ENCODE peak calls at places on chromosomes 6 and 20, in four cellular contexts. Q is psoas muscle; I is CD8-positive, alpha-beta memory T cell; X is mesenchymal stem cell. B is an unnamed sample.
A peak's percentile ranks its signal among the peaks of the same experiment; 100 is the strongest.

GRCh38 chr6:151877458-151877857 is 70.0 kb downstream of the ESR1 start:
- DNase-seq in Q (no peak), X (no peak), I (no peak), B (no peak)

GRCh38 chr6:5942591-5942990 is 64.1 kb downstream of the NRN1 start:
- DNase-seq in X (no peak), Q (no peak), I (no peak), B (no peak)

GRCh38 chr6:99253271-99253670 is 96.2 kb downstream of the FAXC start:
- DNase-seq in X (no peak), I (no peak), Q (no peak), B (no peak)

GRCh38 chr6:99344289-99344688 is 5.2 kb downstream of the FAXC start:
- DNase-seq in Q (no peak), X (peak; percentile 22), I (no peak), B (peak; percentile 90)

GRCh38 chr6:39451831-39452230 is 129.3 kb upstream of the KCNK16 start:
- DNase-seq in X (no peak), I (no peak), Q (no peak), B (no peak)

GRCh38 chr20:43977962-43978361 is 63.3 kb downstream of the TOX2 start:
- DNase-seq in X (no peak), I (no peak), Q (no peak), B (no peak)

GRCh38 chr20:1870792-1871550 is 24.2 kb upstream of the SIRPA start:
- DNase-seq in X (no peak), Q (no peak), I (no peak), B (no peak)

GRCh38 chr6:90583179-90583578 is 3.7 kb downstream of the MAP3K7 start:
- DNase-seq in X (peak; percentile 18), I (no peak), Q (no peak), B (no peak)

GRCh38 chr20:5002077-5002413 is 735 bp upstream of the SLC23A2 start:
- DNase-seq in X (no peak), Q (no peak), I (no peak), B (no peak)

GRCh38 chr20:539848-540247 is 3.7 kb downstream of the CSNK2A1 start:
- DNase-seq in I (no peak), Q (no peak), X (peak; percentile 73), B (peak; percentile 13)

GRCh38 chr20:10573273-10573950 is 100.4 kb downstream of the JAG1 start:
- DNase-seq in I (no peak), Q (no peak), X (no peak), B (peak; percentile 72)

GRCh38 chr6:139457482-139457881 is 83.0 kb upstream of the CITED2 start:
- DNase-seq in Q (no peak), I (no peak), X (no peak), B (no peak)

GRCh38 chr6:45966340-45966739 is 49.3 kb downstream of the CLIC5 start:
- DNase-seq in I (no peak), X (no peak), Q (no peak), B (peak; percentile 75)

GRCh38 chr6:129717287-129717686 is 7.3 kb upstream of the ARHGAP18 start:
- DNase-seq in Q (no peak), I (no peak), X (peak; percentile 56), B (peak; percentile 40)

GRCh38 chr6:13378669-13379590 is 50.6 kb upstream of the TBC1D7 start:
- DNase-seq in I (no peak), Q (no peak), X (no peak), B (no peak)

GRCh38 chr6:6781877-6782236 is 193.3 kb downstream of the LY86 start:
- DNase-seq in X (peak; percentile 58), I (no peak), Q (no peak), B (no peak)

GRCh38 chr20:24701668-24702067 is 232.2 kb downstream of the SYNDIG1 start:
- DNase-seq in I (no peak), Q (no peak), X (no peak), B (no peak)

GRCh38 chr6:86888311-86888710 is 49.0 kb upstream of the HTR1E start:
- DNase-seq in X (no peak), I (no peak), Q (no peak), B (no peak)

DNA sequence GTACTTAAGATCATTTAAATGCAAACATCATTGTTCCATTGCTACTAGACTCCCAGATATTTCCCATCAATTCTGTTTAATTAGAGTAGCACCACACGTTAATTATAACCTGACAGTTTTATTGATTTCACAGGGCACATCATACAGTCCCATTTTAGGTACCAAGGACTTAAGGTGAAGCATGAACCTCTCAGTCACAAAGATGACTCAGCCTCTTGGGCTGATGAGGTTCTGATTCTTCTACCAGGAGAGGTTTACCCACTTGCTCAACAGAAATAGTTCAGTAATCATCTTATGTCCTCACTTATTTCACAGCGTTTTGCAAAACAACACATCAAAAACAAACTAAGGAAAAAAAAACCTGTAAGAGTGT is 98.5 kb downstream of the HIVEP2 start:
- DNase-seq in X (peak; percentile 85), I (no peak), Q (no peak), B (no peak)
- H3K4me1 ChIP-seq in X (peaks cover 13% of the 10 kb centered on the region), I (peaks cover 87% of the 10 kb centered on the region), Q (peaks cover 89% of the 10 kb centered on the region), B (peaks cover 72% of the 10 kb centered on the region)

GRCh38 chr6:83870649-83871048 is 11.2 kb downstream of the CYB5R4 start:
- DNase-seq in X (no peak), Q (no peak), I (no peak), B (no peak)

GRCh38 chr6:83867527-83868161 is 8.2 kb downstream of the CYB5R4 start:
- DNase-seq in X (peak; percentile 89), Q (no peak), I (no peak), B (peak; percentile 69)

GRCh38 chr6:83867043-83867442 is 7.6 kb downstream of the CYB5R4 start:
- DNase-seq in X (no peak), I (no peak), Q (no peak), B (no peak)

GRCh38 chr6:83872386-83873118 is 13.1 kb downstream of the CYB5R4 start:
- DNase-seq in X (no peak), I (no peak), Q (no peak), B (no peak)

GRCh38 chr6:83868639-83869038 is 9.2 kb downstream of the CYB5R4 start:
- DNase-seq in I (no peak), Q (no peak), X (peak; percentile 15), B (no peak)
- H3K27ac ChIP-seq in I (no peak overlapping the region), Q (no peak overlapping the region), X (no peak overlapping the region), B (no peak overlapping the region)

GRCh38 chr6:161919711-161920110 is 645.9 kb upstream of the AGPAT4 start:
- DNase-seq in I (no peak), X (no peak), Q (no peak), B (no peak)

GRCh38 chr6:161915456-161915964 is 641.6 kb upstream of the AGPAT4 start:
- DNase-seq in Q (no peak), X (no peak), I (no peak), B (no peak)

GRCh38 chr6:161918608-161919205 is 644.8 kb upstream of the AGPAT4 start:
- DNase-seq in Q (no peak), X (no peak), I (no peak), B (no peak)

GRCh38 chr6:161918154-161918553 is 644.3 kb upstream of the AGPAT4 start:
- DNase-seq in X (peak; percentile 85), I (no peak), Q (no peak), B (no peak)

GRCh38 chr6:161917645-161918044 is 643.8 kb upstream of the AGPAT4 start:
- DNase-seq in I (no peak), Q (no peak), X (peak; percentile 55), B (no peak)
- H3K4me1 ChIP-seq in I (no peaks in the 10 kb centered on the region), Q (peaks cover 4% of the 10 kb centered on the region), X (no peaks in the 10 kb centered on the region), B (peaks cover 24% of the 10 kb centered on the region)

GRCh38 chr6:30572078-30572605 is 900 bp downstream of the ABCF1 start:
- DNase-seq in I (no peak), Q (no peak), X (no peak), B (no peak)
- H3K27ac ChIP-seq in I (peak overlapping the region; percentile 94), Q (peak overlapping the region; percentile 95), X (no peak overlapping the region), B (peak overlapping the region; percentile 83)

DNA sequence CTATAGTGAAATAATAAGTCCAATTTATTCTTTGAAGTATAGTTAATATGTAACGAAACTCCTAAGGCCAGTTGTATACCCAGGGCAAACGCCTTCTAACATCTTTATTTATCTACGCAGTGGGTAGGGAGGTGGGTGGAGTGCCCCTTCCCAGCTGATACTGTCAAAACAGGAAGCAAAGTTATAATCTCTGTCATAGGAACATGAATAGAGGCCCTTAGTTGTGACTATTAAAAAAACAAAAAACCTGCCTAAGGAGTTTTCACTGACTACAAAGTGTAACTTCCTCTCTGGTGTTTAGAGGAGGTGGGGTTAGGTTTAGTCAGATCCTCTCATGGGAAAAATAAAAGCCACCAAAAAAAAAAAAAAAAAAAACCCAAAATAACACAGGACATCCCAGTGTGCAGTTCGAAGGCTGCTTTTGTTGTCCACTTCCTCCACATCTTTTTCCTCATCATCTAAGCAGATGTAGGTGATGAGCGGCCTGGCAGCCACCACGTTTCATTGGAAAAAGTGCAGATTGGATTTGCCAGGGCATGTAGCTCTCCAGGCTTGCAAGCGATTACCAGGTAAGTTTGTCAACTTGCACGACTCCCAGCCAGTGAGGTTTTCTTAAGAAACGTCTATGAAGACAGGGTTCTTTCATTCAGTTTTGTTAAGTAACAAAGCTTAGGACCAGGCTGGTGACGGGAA is 58.7 kb downstream of the UTRN start:
- DNase-seq in Q (no peak), I (peak; percentile 78), X (no peak), B (no peak)
- H3K4me1 ChIP-seq in Q (peaks cover 50% of the 10 kb centered on the region), I (peaks cover 58% of the 10 kb centered on the region), X (peaks cover 16% of the 10 kb centered on the region), B (peaks cover 27% of the 10 kb centered on the region)

DNA sequence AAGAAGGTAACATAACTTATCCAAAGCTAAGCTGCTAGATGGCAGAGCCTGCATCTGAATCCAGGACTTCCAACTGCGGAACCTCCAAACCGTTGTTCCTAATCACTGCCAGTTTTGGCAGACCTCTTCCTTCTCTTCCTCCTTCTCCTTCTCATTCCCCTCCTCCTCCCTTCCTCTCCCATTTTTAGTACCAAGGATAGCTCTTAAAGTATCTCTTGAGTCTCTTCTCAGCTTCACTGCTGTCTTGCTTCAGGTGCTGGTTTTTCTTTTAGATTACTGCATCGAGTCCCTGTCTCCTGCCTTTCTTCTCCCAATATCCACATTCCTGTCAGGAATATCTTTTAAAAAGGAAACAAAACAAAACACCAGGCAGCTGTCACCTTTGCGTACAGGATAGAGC is 77.1 kb downstream of the CDYL start:
- DNase-seq in I (no peak), X (no peak), Q (no peak), B (no peak)
- H3K27ac ChIP-seq in I (no peak overlapping the region), X (no peak overlapping the region), Q (no peak overlapping the region), B (no peak overlapping the region)

DNA sequence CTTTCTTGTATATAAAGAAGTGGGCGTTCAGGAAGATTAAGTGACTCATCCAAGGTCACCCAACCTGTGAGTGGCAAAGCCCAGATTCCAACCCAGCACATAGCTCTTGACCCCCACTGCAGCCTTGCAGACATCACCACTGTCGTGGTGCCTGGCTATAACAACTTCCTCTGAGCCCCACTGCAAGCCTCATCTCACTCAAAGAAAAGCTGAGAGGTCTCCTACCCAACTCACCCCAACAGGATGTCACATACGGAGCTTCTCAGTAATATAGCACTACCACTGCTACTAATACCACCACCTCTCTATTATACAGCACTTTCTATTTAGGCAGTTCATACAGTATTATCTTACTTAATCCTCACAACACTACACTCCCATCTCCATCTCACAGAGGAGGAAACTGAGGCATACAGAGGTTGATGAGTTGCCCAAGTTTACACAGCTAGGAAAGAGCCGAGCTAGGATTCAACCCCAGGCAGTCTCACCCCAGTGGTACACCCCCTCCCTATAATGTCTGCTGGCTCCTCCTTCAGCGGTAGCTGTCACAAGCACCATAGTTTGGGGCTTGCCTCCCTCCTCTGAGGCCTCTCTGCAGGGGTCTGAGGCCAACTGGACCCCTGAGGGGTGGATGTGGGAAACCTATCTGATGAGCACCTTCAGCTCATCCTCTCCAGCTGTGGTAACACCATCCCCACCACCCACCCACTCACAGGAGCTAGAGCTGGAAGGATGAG is 19.5 kb downstream of the TFEB start:
- DNase-seq in Q (peak; percentile 45), X (no peak), I (no peak), B (no peak)
- H3K4me1 ChIP-seq in Q (peaks cover 97% of the 10 kb centered on the region), X (peaks cover 55% of the 10 kb centered on the region), I (no peaks in the 10 kb centered on the region), B (peaks cover 18% of the 10 kb centered on the region)

B was measured in SJSA1.